ENCODE peak calls at places on chromosomes 7 and 10, in four cellular contexts. T is breast epithelium, X is OCI-LY7, K is fibroblast of mammary gland. B is an unnamed sample.

GRCh38 chr10:34319197-34319846 is 495.8 kb downstream of the PARD3 start:
- DNase-seq in T (peak), X (no peak), K (peak), B (peak)

GRCh38 chr10:80718024-80718423 is 180.3 kb downstream of the SH2D4B start:
- DNase-seq in T (no peak), X (no peak), K (no peak), B (no peak)

GRCh38 chr10:78730754-78731153 is 338.0 kb upstream of the ZMIZ1 start:
- DNase-seq in T (no peak), X (no peak), K (no peak), B (no peak)

GRCh38 chr10:131890276-131891195 is 10.3 kb upstream of the PPP2R2D start:
- DNase-seq in T (no peak), X (no peak), K (no peak), B (no peak)

GRCh38 chr7:95686109-95686508 is 86.2 kb upstream of the DYNC1I1 start:
- DNase-seq in T (peak), X (peak), K (peak), B (peak)

GRCh38 chr7:46108272-46108671 is 187.2 kb upstream of the IGFBP3 start:
- DNase-seq in T (no peak), X (no peak), K (no peak), B (no peak)

GRCh38 chr7:150974468-150975391 is 3.4 kb downstream of the KCNH2 start:
- DNase-seq in T (no peak), X (peak), K (no peak), B (peak)

GRCh38 chr7:114086491-114086905 is 167.7 kb upstream of the PPP1R3A start:
- DNase-seq in T (no peak), X (no peak), K (no peak), B (peak)

GRCh38 chr10:75276029-75276872 is 40.5 kb upstream of the COMTD1 start:
- DNase-seq in T (no peak), X (no peak), K (no peak), B (no peak)

GRCh38 chr10:31582365-31583052 is 263.5 kb downstream of the ZEB1 start:
- DNase-seq in T (no peak), X (no peak), K (no peak), B (peak)

GRCh38 chr10:54585572-54585971 is 215.5 kb downstream of the PCDH15 start:
- DNase-seq in T (no peak), X (no peak), K (no peak), B (no peak)

GRCh38 chr7:80147543-80148376 is 13.1 kb downstream of the GNAI1 start:
- DNase-seq in T (no peak), X (no peak), K (peak), B (peak)

GRCh38 chr7:99199226-99199625 is 8.7 kb downstream of the KPNA7 start:
- DNase-seq in T (no peak), X (no peak), K (no peak), B (no peak)

GRCh38 chr10:104576611-104577010 is 64.5 kb upstream of the SORCS3 start:
- DNase-seq in T (no peak), X (no peak), K (no peak), B (no peak)

GRCh38 chr10:120562956-120563355 is 105.9 kb downstream of the PLPP4 start:
- DNase-seq in T (no peak), X (no peak), K (no peak), B (no peak)

GRCh38 chr10:121113906-121114305 is 262.7 kb downstream of the WDR11 start:
- DNase-seq in T (no peak), X (no peak), K (no peak), B (no peak)

GRCh38 chr10:60376953-60377352 is 12.7 kb downstream of the ANK3 start:
- DNase-seq in T (no peak), X (no peak), K (no peak), B (no peak)

DNA sequence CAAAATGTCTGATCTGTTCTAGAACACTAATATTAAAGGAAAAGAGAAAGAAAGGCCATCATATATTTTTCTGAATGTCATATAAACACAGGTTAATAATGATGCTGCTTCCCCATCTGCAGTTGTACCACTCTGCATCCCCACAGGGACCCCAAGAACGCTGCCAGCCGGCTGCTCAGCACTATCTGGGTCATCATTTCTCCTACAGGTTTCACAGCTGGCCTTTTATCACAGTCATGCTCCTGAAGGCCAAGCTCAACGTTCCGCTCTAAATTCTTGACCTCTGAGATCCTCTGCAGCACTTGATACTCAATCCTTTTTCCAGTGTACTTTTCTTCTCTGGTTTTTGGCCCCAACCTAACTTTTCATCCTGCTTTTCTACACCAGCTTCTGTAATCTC is 4.8 kb downstream of the IDI1 start:
- DNase-seq in T (no peak), X (no peak), K (no peak), B (no peak)
- H3K4me3 ChIP-seq in T (no peak), X (peak), K (no peak), B (no peak)

GRCh38 chr10:102906507-102906906 is 11.6 kb upstream of the CNNM2 start:
- DNase-seq in T (no peak), X (no peak), K (no peak), B (no peak)

GRCh38 chr10:102904337-102904736 is 13.8 kb upstream of the CNNM2 start:
- DNase-seq in T (no peak), X (no peak), K (no peak), B (no peak)
- H3K4me3 ChIP-seq in T (no peak), X (no peak), K (no peak), B (no peak)

GRCh38 chr10:7484456-7485266 is 73.8 kb upstream of the SFMBT2 start:
- DNase-seq in T (peak), X (peak), K (no peak), B (no peak)

GRCh38 chr10:7485267-7485601 is 74.4 kb upstream of the SFMBT2 start:
- DNase-seq in T (no peak), X (no peak), K (no peak), B (no peak)

GRCh38 chr10:7481382-7481765 is 70.5 kb upstream of the SFMBT2 start:
- DNase-seq in T (no peak), X (no peak), K (no peak), B (no peak)

GRCh38 chr10:7482992-7483391 is 72.2 kb upstream of the SFMBT2 start:
- DNase-seq in T (no peak), X (no peak), K (no peak), B (no peak)

DNA sequence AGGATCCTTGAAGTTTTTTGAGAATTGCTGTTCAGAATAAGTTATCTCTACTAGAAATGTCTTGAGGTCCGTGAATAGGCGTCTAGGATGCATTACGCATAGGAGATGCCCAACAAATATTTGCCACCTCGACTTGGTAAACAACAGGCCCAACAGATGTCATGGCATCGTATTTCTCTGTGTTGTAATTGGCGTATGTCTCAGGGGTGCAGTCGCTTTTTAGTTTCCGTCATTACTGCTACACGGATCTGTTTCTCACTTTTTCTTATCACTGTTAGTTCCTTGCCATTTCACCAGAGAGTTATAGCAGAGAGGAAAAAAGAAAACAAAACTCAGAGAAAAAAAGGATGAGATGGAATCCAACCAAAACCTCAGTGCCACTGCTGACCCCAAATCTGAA is 73.0 kb upstream of the SFMBT2 start:
- DNase-seq in T (no peak), X (no peak), K (no peak), B (no peak)
- H3K4me3 ChIP-seq in T (no peak), X (no peak), K (no peak), B (no peak)

DNA sequence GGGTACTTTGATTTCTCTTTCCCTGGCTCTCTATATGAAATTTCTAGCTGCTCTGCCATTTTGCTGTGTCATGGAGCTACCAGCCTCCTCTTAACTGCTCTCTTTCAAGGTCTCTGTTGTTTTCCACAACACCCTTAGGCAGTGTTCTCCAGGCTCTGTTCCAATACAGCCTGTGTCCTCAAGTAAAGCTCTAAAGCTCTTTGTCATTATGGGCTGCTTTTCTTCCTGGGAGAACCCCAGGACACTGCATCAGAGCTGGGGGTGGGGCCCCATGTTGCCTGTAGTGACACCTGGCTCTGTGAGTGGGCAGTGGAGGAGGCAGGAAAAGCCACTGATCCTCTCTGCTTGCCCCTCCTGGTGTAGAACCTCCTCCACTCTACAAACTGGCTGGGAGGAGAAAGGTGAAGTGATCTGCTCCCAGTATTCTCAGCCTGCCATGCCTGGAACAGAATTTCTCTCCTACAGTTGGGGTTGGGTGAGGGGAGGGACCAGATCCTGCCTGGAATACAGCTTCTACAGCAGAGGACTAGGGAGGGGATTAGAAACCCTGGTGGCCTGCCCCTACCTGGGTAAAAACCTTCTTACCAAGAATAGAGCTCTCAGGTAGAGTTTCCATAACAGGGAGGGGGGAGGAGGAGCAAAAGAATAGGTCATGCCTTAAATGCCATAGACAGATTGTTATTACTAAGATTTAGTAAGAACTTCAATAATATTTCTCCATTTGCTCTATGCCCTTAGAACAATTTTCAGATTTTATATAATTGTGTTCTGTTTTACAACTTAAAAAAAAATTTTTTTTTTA is 33.7 kb upstream of the TSPAN33 start:
- DNase-seq in T (peak), X (no peak), K (no peak), B (no peak)
- H3K4me3 ChIP-seq in T (no peak), X (no peak), K (no peak), B (no peak)

GRCh38 chr7:4188646-4189045 is 493.4 kb upstream of the FOXK1 start:
- DNase-seq in T (no peak), X (no peak), K (no peak), B (no peak)
- H3K4me3 ChIP-seq in T (no peak), X (no peak), K (no peak), B (no peak)

DNA sequence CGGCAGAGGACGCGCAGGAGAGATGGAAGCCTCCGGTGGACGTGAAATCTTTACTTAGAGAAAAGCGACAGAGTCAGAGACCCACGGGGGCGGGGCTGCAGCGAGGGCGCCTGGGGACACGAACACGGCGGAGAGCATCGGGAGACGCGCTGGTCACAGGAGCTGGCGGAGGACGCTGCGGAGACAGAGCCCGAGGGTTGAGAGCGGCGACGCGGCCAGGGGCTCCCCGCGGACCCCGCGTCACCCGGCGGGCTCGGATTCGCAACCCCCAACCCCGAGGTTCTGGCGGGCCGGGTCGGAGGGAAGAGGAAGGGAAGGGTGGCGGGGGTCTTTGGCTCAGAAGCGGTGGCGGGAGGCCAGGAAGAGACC is 11.3 kb downstream of the CALY start:
- DNase-seq in T (no peak), X (no peak), K (no peak), B (peak)
- H3K4me3 ChIP-seq in T (peak), X (no peak), K (no peak), B (peak)

GRCh38 chr10:13158401-13158800 is 3.0 kb upstream of the MCM10 start:
- DNase-seq in T (no peak), X (no peak), K (no peak), B (no peak)
- H3K4me3 ChIP-seq in T (peak), X (peak), K (peak), B (no peak)

GRCh38 chr10:45418859-45419672 is 45.0 kb downstream of the ALOX5 start:
- DNase-seq in T (peak), X (no peak), K (peak), B (peak)
- H3K4me3 ChIP-seq in T (peak), X (peak), K (peak), B (peak)

GRCh38 chr7:76291346-76292205 is 10.9 kb upstream of the HSPB1 start:
- DNase-seq in T (peak), X (peak), K (peak), B (peak)

GRCh38 chr7:76293407-76293901 is 9.0 kb upstream of the HSPB1 start:
- DNase-seq in T (no peak), X (no peak), K (no peak), B (no peak)

GRCh38 chr7:76294344-76295024 is 8.0 kb upstream of the HSPB1 start:
- DNase-seq in T (peak), X (peak), K (peak), B (peak)

GRCh38 chr7:76296743-76297740 is 5.4 kb upstream of the HSPB1 start:
- DNase-seq in T (peak), X (no peak), K (peak), B (peak)

GRCh38 chr7:76292206-76292573 is 10.3 kb upstream of the HSPB1 start:
- DNase-seq in T (no peak), X (no peak), K (peak), B (peak)
- H3K4me3 ChIP-seq in T (peak), X (peak), K (peak), B (peak)

B was measured in GM23248.